ENCODE peak calls at places on chromosomes 16 and 17, in six cellular contexts. One of them, this sample, is unnamed.
A peak's percentile ranks its signal among the peaks of the same experiment; 100 is the strongest.

GRCh38 chr17:13476722-13477121 is 125.0 kb downstream of the HS3ST3A1 start:
- DNase-seq in lower leg skin: no peak
- DNase-seq in pancreas: no peak
- DNase-seq in foreskin fibroblast: peak; percentile 53
- DNase-seq in hepatocyte: peak; percentile 16
- DNase-seq in thoracic aorta: no peak
- DNase-seq in this sample: peak; percentile 43

GRCh38 chr16:53434436-53435065 is at the start of gene RBL2:
- DNase-seq in lower leg skin: peak; percentile 79
- DNase-seq in pancreas: peak; percentile 95
- DNase-seq in foreskin fibroblast: peak; percentile 92
- DNase-seq in hepatocyte: peak; percentile 92
- DNase-seq in thoracic aorta: peak; percentile 30
- DNase-seq in this sample: peak; percentile 40

GRCh38 chr17:59487161-59487873 is 78.1 kb upstream of the DHX40 start:
- DNase-seq in hepatocyte: no peak
- DNase-seq in pancreas: no peak
- DNase-seq in foreskin fibroblast: peak; percentile 57
- DNase-seq in thoracic aorta: no peak
- DNase-seq in lower leg skin: no peak
- DNase-seq in this sample: no peak

GRCh38 chr17:50893183-50893993 is 27.2 kb upstream of the TOB1 start:
- DNase-seq in foreskin fibroblast: peak; percentile 17
- DNase-seq in hepatocyte: no peak
- DNase-seq in lower leg skin: no peak
- DNase-seq in pancreas: no peak
- DNase-seq in thoracic aorta: no peak
- DNase-seq in this sample: peak; percentile 32

GRCh38 chr16:13573903-13574302 is 346.1 kb upstream of the ERCC4 start:
- DNase-seq in foreskin fibroblast: no peak
- DNase-seq in lower leg skin: no peak
- DNase-seq in pancreas: no peak
- DNase-seq in hepatocyte: no peak
- DNase-seq in thoracic aorta: no peak
- DNase-seq in this sample: no peak

GRCh38 chr16:80285089-80285488 is 255.7 kb upstream of the DYNLRB2 start:
- DNase-seq in lower leg skin: no peak
- DNase-seq in pancreas: no peak
- DNase-seq in thoracic aorta: no peak
- DNase-seq in foreskin fibroblast: peak; percentile 91
- DNase-seq in hepatocyte: peak; percentile 39
- DNase-seq in this sample: peak; percentile 81

GRCh38 chr17:27558842-27559505 is 72.0 kb upstream of the LGALS9 start:
- DNase-seq in thoracic aorta: no peak
- DNase-seq in pancreas: no peak
- DNase-seq in hepatocyte: peak; percentile 69
- DNase-seq in foreskin fibroblast: no peak
- DNase-seq in lower leg skin: no peak
- DNase-seq in this sample: no peak

GRCh38 chr17:74045608-74046007 is 157.9 kb upstream of the RPL38 start:
- DNase-seq in hepatocyte: peak; percentile 38
- DNase-seq in lower leg skin: no peak
- DNase-seq in thoracic aorta: no peak
- DNase-seq in pancreas: no peak
- DNase-seq in foreskin fibroblast: no peak
- DNase-seq in this sample: no peak

GRCh38 chr16:9378876-9379275 is 287.4 kb downstream of the HAPSTR1 start:
- DNase-seq in hepatocyte: no peak
- DNase-seq in pancreas: no peak
- DNase-seq in foreskin fibroblast: no peak
- DNase-seq in thoracic aorta: no peak
- DNase-seq in lower leg skin: no peak
- DNase-seq in this sample: no peak

GRCh38 chr16:59665618-59666220 is 931.6 kb upstream of the GOT2 start:
- DNase-seq in foreskin fibroblast: no peak
- DNase-seq in lower leg skin: no peak
- DNase-seq in hepatocyte: peak; percentile 5
- DNase-seq in pancreas: no peak
- DNase-seq in thoracic aorta: no peak
- DNase-seq in this sample: no peak
- TF ChIP-seq CTCF in foreskin fibroblast: no peak
- TF ChIP-seq CTCF in lower leg skin: no peak
- TF ChIP-seq CTCF in hepatocyte: no peak
- TF ChIP-seq CTCF in pancreas: no peak
- TF ChIP-seq CTCF in thoracic aorta: no peak
- TF ChIP-seq CTCF in this sample: no peak

GRCh38 chr16:88074041-88074440 is 122.8 kb downstream of the BANP start:
- DNase-seq in lower leg skin: no peak
- DNase-seq in foreskin fibroblast: no peak
- DNase-seq in thoracic aorta: no peak
- DNase-seq in pancreas: no peak
- DNase-seq in hepatocyte: no peak
- DNase-seq in this sample: no peak

GRCh38 chr16:88073201-88073721 is 122.0 kb downstream of the BANP start:
- DNase-seq in lower leg skin: no peak
- DNase-seq in foreskin fibroblast: no peak
- DNase-seq in pancreas: peak; percentile 59
- DNase-seq in hepatocyte: no peak
- DNase-seq in thoracic aorta: no peak
- DNase-seq in this sample: no peak

GRCh38 chr16:88076211-88076931 is 125.1 kb downstream of the BANP start:
- DNase-seq in lower leg skin: no peak
- DNase-seq in thoracic aorta: no peak
- DNase-seq in pancreas: no peak
- DNase-seq in hepatocyte: no peak
- DNase-seq in foreskin fibroblast: no peak
- DNase-seq in this sample: no peak

GRCh38 chr16:88078111-88078775 is 127.0 kb downstream of the BANP start:
- DNase-seq in pancreas: peak; percentile 23
- DNase-seq in lower leg skin: no peak
- DNase-seq in hepatocyte: no peak
- DNase-seq in thoracic aorta: no peak
- DNase-seq in foreskin fibroblast: no peak
- DNase-seq in this sample: no peak

DNA sequence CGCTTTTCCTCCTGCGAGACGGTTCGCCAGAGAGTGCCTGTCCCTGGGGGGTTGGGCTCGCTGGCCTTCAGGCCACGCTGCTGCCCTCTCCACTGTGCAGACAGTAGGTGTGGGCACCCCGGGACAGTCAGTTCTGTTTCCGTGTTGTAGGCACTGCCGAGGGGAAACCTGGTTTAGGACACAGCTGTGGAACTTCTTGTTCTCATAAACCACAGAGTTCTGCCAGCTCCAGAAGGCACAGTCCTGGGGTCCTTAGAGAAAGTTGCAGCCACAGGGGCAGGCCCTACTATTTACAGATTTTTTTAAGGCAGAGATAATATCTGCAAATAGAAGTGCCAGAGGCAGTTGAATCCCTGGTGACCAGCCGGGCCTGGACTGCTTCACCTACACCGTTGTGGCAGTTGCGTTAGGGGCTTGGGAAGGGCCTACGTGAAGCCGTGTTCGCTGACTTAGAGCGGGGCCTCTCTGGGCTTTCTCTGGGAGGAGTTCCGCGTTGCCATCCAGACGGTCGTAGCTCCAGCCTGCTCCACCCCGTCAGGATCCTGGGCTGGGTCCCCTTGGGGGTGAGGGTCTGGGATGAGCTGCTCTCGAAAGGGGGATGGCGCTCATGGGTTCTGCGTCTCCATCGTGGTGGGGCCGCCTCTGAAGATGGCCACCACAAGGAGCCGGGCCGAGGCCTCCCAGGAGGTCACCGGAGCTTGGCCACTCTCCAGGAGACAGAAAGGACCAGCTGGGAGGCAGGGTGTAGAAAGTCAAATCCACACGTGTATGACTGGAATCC is 126.3 kb downstream of the BANP start:
- DNase-seq in pancreas: no peak
- DNase-seq in foreskin fibroblast: no peak
- DNase-seq in hepatocyte: no peak
- DNase-seq in thoracic aorta: no peak
- DNase-seq in lower leg skin: no peak
- DNase-seq in this sample: no peak
- H3K4me3 ChIP-seq in pancreas: no peak overlapping the region
- H3K4me3 ChIP-seq in foreskin fibroblast: no peak overlapping the region
- H3K4me3 ChIP-seq in hepatocyte: no peak overlapping the region
- H3K4me3 ChIP-seq in thoracic aorta: no peak overlapping the region
- H3K4me3 ChIP-seq in lower leg skin: no peak overlapping the region
- H3K4me3 ChIP-seq in this sample: no peak overlapping the region

GRCh38 chr16:67561824-67562525 is 351 bp upstream of the CTCF start:
- DNase-seq in pancreas: peak; percentile 98
- DNase-seq in foreskin fibroblast: peak; percentile 99
- DNase-seq in lower leg skin: peak; percentile 96
- DNase-seq in thoracic aorta: peak; percentile 87
- DNase-seq in hepatocyte: peak; percentile 98
- DNase-seq in this sample: peak; percentile 99

GRCh38 chr16:67562918-67563707 is 787 bp downstream of the CTCF start:
- DNase-seq in thoracic aorta: no peak
- DNase-seq in lower leg skin: no peak
- DNase-seq in foreskin fibroblast: peak; percentile 79
- DNase-seq in pancreas: peak; percentile 89
- DNase-seq in hepatocyte: peak; percentile 82
- DNase-seq in this sample: peak; percentile 51

GRCh38 chr16:67562526-67562917 is at the start of gene CTCF:
- DNase-seq in pancreas: peak; percentile 92
- DNase-seq in thoracic aorta: no peak
- DNase-seq in hepatocyte: peak; percentile 97
- DNase-seq in foreskin fibroblast: peak; percentile 95
- DNase-seq in lower leg skin: peak; percentile 67
- DNase-seq in this sample: peak; percentile 91

GRCh38 chr16:67565470-67566100 is 3.3 kb downstream of the CTCF start:
- DNase-seq in lower leg skin: no peak
- DNase-seq in foreskin fibroblast: no peak
- DNase-seq in pancreas: no peak
- DNase-seq in hepatocyte: no peak
- DNase-seq in thoracic aorta: no peak
- DNase-seq in this sample: no peak

DNA sequence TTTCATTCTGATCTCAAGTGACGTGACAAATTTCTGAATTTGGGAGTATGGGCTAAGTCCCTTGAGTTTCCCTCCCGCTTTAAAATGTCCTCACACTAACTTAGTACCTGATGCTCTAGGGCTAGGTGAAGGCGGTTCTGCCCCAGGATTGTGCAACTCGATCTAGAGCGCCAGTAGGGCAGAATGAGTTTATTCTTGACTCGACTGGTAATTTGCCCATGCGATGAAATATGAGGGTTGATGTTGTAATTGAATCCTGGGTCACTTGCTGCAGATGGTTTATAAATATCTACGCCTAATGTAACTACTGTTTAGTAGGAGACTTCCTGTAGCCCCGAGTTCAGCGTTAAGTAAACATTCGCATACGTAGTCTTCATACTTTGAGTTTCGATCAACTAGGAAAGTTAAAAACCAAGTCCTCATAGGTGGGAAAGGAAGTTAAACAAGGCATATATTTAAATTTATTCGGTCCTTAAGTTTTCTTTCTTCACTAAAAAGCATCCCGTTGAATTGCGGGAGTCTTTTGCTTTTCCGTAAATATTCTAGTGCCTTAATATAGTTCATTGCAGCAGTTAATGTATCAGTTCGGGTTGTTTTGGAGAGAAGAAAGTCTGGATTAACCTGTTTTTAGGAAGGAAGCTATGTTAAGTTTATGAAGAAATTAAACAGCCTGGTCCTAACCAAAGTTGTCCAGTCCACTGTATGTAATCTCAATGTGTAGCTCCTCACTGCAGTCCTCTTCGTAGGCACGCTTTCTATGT is 1.6 kb downstream of the CTCF start:
- DNase-seq in lower leg skin: peak; percentile 76
- DNase-seq in hepatocyte: peak; percentile 50
- DNase-seq in foreskin fibroblast: peak; percentile 86
- DNase-seq in thoracic aorta: no peak
- DNase-seq in pancreas: no peak
- DNase-seq in this sample: peak; percentile 82
- TF ChIP-seq CTCF in lower leg skin: no peak
- TF ChIP-seq CTCF in hepatocyte: no peak
- TF ChIP-seq CTCF in foreskin fibroblast: no peak
- TF ChIP-seq CTCF in thoracic aorta: no peak
- TF ChIP-seq CTCF in pancreas: no peak
- TF ChIP-seq CTCF in this sample: no peak

GRCh38 chr16:72787130-72787518 is 260.8 kb downstream of the ZFHX3 start:
- DNase-seq in thoracic aorta: no peak
- DNase-seq in lower leg skin: no peak
- DNase-seq in foreskin fibroblast: no peak
- DNase-seq in pancreas: no peak
- DNase-seq in hepatocyte: no peak
- DNase-seq in this sample: no peak
- H3K4me3 ChIP-seq in thoracic aorta: peak overlapping the region; percentile 85
- H3K4me3 ChIP-seq in lower leg skin: no peak overlapping the region
- H3K4me3 ChIP-seq in foreskin fibroblast: peak overlapping the region; percentile 58
- H3K4me3 ChIP-seq in pancreas: no peak overlapping the region
- H3K4me3 ChIP-seq in hepatocyte: peak overlapping the region; percentile 28
- H3K4me3 ChIP-seq in this sample: peak overlapping the region; percentile 26

GRCh38 chr17:64505320-64506200 is 529 bp downstream of the DDX5 start:
- DNase-seq in foreskin fibroblast: peak; percentile 96
- DNase-seq in hepatocyte: peak; percentile 94
- DNase-seq in pancreas: peak; percentile 95
- DNase-seq in thoracic aorta: peak; percentile 54
- DNase-seq in lower leg skin: peak; percentile 91
- DNase-seq in this sample: peak; percentile 94
- TF ChIP-seq CTCF in foreskin fibroblast: no peak
- TF ChIP-seq CTCF in hepatocyte: no peak
- TF ChIP-seq CTCF in pancreas: no peak
- TF ChIP-seq CTCF in thoracic aorta: no peak
- TF ChIP-seq CTCF in lower leg skin: no peak
- TF ChIP-seq CTCF in this sample: no peak